ENCODE peak calls at places on chromosomes 6 and 20, in ten cellular contexts. Q, U, H, O, I, K, C, X, G and S are unnamed samples.

GRCh38 chr20:19269737-19270325 is 57.4 kb downstream of the SLC24A3 start:
- DNase-seq in X (no peak), U (no peak), G (no peak), K (no peak), H (no peak), O (no peak), I (no peak), C (no peak), Q (no peak), S (no peak)

GRCh38 chr6:125262026-125263013 is 39.4 kb downstream of the HDDC2 start:
- DNase-seq in O (no peak), Q (no peak), K (no peak), I (no peak), X (no peak), C (no peak), H (no peak), G (no peak), U (no peak), S (no peak)

GRCh38 chr6:125887372-125887771 is 69.2 kb upstream of the HINT3 start:
- DNase-seq in H (no peak), I (no peak), Q (no peak), C (no peak), X (no peak), O (no peak), K (no peak), G (no peak), U (no peak), S (no peak)

GRCh38 chr6:7691675-7692452 is 34.0 kb upstream of the BMP6 start:
- DNase-seq in K (peak), U (no peak), G (no peak), C (no peak), H (no peak), X (no peak), O (no peak), I (no peak), Q (no peak), S (no peak)

GRCh38 chr6:128990349-128990748 is 107.4 kb downstream of the LAMA2 start:
- DNase-seq in X (no peak), H (no peak), C (no peak), G (no peak), K (no peak), Q (no peak), U (no peak), I (no peak), O (no peak), S (no peak)

GRCh38 chr20:37316116-37316774 is 26.8 kb downstream of the MANBAL start:
- DNase-seq in G (no peak), X (no peak), O (no peak), U (no peak), C (peak), H (peak), K (no peak), I (no peak), Q (no peak), S (no peak)

GRCh38 chr6:158605266-158605878 is 39.2 kb downstream of the DYNLT1 start:
- DNase-seq in G (peak), U (peak), Q (peak), C (peak), X (peak), I (peak), H (peak), K (peak), O (peak), S (peak)

GRCh38 chr6:47854996-47855395 is 73.2 kb downstream of the OPN5 start:
- DNase-seq in C (no peak), U (no peak), G (no peak), Q (no peak), K (no peak), X (no peak), O (no peak), H (no peak), I (no peak), S (no peak)

GRCh38 chr6:3848380-3848779 is 793 bp upstream of the FAM50B start:
- DNase-seq in O (no peak), C (no peak), K (no peak), X (no peak), H (no peak), Q (no peak), U (no peak), G (no peak), I (no peak), S (no peak)

GRCh38 chr6:97443408-97444080 is 160.5 kb upstream of the MMS22L start:
- DNase-seq in X (no peak), U (no peak), K (no peak), H (no peak), O (no peak), I (no peak), Q (no peak), C (no peak), G (no peak), S (no peak)

GRCh38 chr6:159874475-159874874 is 16.3 kb upstream of the MAS1 start:
- DNase-seq in C (no peak), Q (no peak), I (no peak), K (no peak), O (no peak), U (no peak), G (no peak), X (no peak), H (peak), S (no peak)

GRCh38 chr6:95185874-95186273 is 391.5 kb upstream of the MANEA start:
- DNase-seq in U (no peak), G (no peak), I (no peak), Q (no peak), O (no peak), K (no peak), X (peak), H (no peak), C (no peak), S (no peak)

GRCh38 chr6:25009351-25009750 is 73.6 kb upstream of the RIPOR2 start:
- DNase-seq in C (no peak), H (no peak), G (no peak), U (no peak), Q (no peak), K (no peak), X (no peak), I (no peak), O (no peak), S (no peak)

GRCh38 chr6:540490-540889 is 116.4 kb downstream of the HUS1B start:
- DNase-seq in X (no peak), H (no peak), I (no peak), Q (no peak), O (no peak), C (no peak), G (no peak), K (no peak), U (no peak), S (no peak)

GRCh38 chr20:32481311-32482103 is 103.6 kb downstream of the NOL4L start:
- DNase-seq in C (no peak), K (no peak), U (no peak), I (no peak), O (no peak), H (no peak), G (no peak), X (no peak), Q (no peak), S (no peak)

GRCh38 chr6:125229080-125229479 is 72.7 kb downstream of the HDDC2 start:
- DNase-seq in U (no peak), Q (no peak), H (no peak), G (no peak), X (no peak), I (no peak), K (no peak), C (no peak), O (no peak), S (no peak)

GRCh38 chr6:170292111-170292777 is 1.4 kb upstream of the DLL1 start:
- DNase-seq in H (no peak), C (peak), Q (no peak), O (no peak), G (no peak), I (no peak), K (no peak), U (no peak), X (no peak), S (no peak)

GRCh38 chr6:121339639-121340226 is 5.5 kb upstream of the TBC1D32 start:
- DNase-seq in I (no peak), Q (no peak), X (no peak), H (no peak), K (no peak), G (no peak), O (no peak), U (no peak), C (no peak), S (no peak)

GRCh38 chr6:53062369-53062639 is 2.9 kb upstream of the FBXO9 start:
- DNase-seq in X (no peak), Q (no peak), C (no peak), U (no peak), H (no peak), O (no peak), K (no peak), I (no peak), G (no peak), S (no peak)

GRCh38 chr6:36351152-36351571 is 14.5 kb upstream of the BNIP5 start:
- DNase-seq in U (no peak), H (no peak), C (no peak), G (no peak), O (no peak), Q (no peak), X (no peak), I (no peak), K (no peak), S (no peak)

GRCh38 chr6:1031671-1032070 is 280.2 kb upstream of the FOXQ1 start:
- DNase-seq in I (no peak), O (no peak), X (no peak), Q (no peak), H (no peak), K (no peak), C (no peak), U (no peak), G (no peak), S (no peak)

GRCh38 chr20:59006167-59006863 is 739 bp downstream of the CTSZ start:
- DNase-seq in G (no peak), H (no peak), U (no peak), I (no peak), X (no peak), O (no peak), C (peak), Q (no peak), K (no peak), S (no peak)

GRCh38 chr6:14417377-14417776 is 299.8 kb downstream of the CD83 start:
- DNase-seq in I (no peak), X (no peak), Q (no peak), C (no peak), H (no peak), G (no peak), O (no peak), U (no peak), K (no peak), S (no peak)

GRCh38 chr20:13041574-13042457 is 33.0 kb downstream of the SPTLC3 start:
- DNase-seq in H (no peak), C (no peak), X (no peak), O (no peak), I (no peak), U (no peak), Q (no peak), G (no peak), K (no peak), S (no peak)

GRCh38 chr20:25129908-25130307 is 48.0 kb upstream of the VSX1 start:
- DNase-seq in X (no peak), I (no peak), U (no peak), O (no peak), K (peak), C (no peak), H (no peak), G (no peak), Q (no peak), S (no peak)

GRCh38 chr6:124535746-124536145 is 426.5 kb upstream of the RNF217 start:
- DNase-seq in G (no peak), H (no peak), C (no peak), K (no peak), X (no peak), O (no peak), Q (no peak), U (no peak), I (no peak), S (no peak)

GRCh38 chr6:140858381-140858971 is 1274.2 kb upstream of the GJE1 start:
- DNase-seq in O (no peak), H (no peak), Q (no peak), C (no peak), X (no peak), U (no peak), I (no peak), G (no peak), K (no peak), S (no peak)

GRCh38 chr6:74404366-74404765 is 708.4 kb downstream of the CD109 start:
- DNase-seq in Q (no peak), X (no peak), O (no peak), H (no peak), G (no peak), I (no peak), U (no peak), K (no peak), C (no peak), S (no peak)

GRCh38 chr20:2402271-2402980 is 21.7 kb downstream of the TGM6 start:
- DNase-seq in O (no peak), H (no peak), G (no peak), Q (no peak), C (no peak), K (no peak), X (peak), I (no peak), U (no peak), S (no peak)

GRCh38 chr6:31401403-31401802 is 2.0 kb upstream of the MICA start:
- DNase-seq in Q (no peak), G (no peak), X (no peak), U (no peak), K (no peak), H (peak), I (no peak), O (no peak), C (no peak), S (no peak)

GRCh38 chr6:36829919-36830544 is 9.2 kb downstream of the CPNE5 start:
- DNase-seq in K (peak), U (no peak), X (peak), O (no peak), H (peak), Q (no peak), C (no peak), I (no peak), G (no peak), S (no peak)

GRCh38 chr6:111555041-111555440 is 50.6 kb downstream of the TRAF3IP2 start:
- DNase-seq in G (no peak), K (no peak), X (no peak), C (no peak), H (no peak), Q (no peak), O (no peak), I (no peak), U (no peak), S (no peak)

GRCh38 chr6:74715362-74716068 is 490.3 kb downstream of the COL12A1 start:
- DNase-seq in H (no peak), Q (no peak), O (no peak), G (no peak), U (no peak), K (no peak), C (no peak), X (no peak), I (no peak), S (no peak)

GRCh38 chr20:53413188-53413631 is 180.4 kb downstream of the ZNF217 start:
- DNase-seq in H (peak), X (peak), I (no peak), K (peak), C (peak), G (peak), O (peak), U (peak), Q (peak), S (no peak)

GRCh38 chr6:48883116-48883515 is 579.9 kb downstream of the MMUT start:
- DNase-seq in G (no peak), C (no peak), K (no peak), H (no peak), I (no peak), O (no peak), U (no peak), X (no peak), Q (no peak), S (no peak)